ENCODE peak calls at places on chromosomes 7 and 10, in four cellular contexts. W, H, X and N are unnamed samples.

GRCh38 chr7:112350596-112350995 is 99.7 kb upstream of the IFRD1 start:
- DNase-seq in H (no peak), W (no peak), X (no peak), N (no peak)

GRCh38 chr7:2687881-2688318 is at the start of gene AMZ1:
- DNase-seq in W (peak), X (peak), H (no peak), N (no peak)

GRCh38 chr7:47337531-47337930 is 244.4 kb downstream of the TNS3 start:
- DNase-seq in X (peak), W (peak), H (no peak), N (no peak)

GRCh38 chr10:35270100-35270499 is 66.2 kb upstream of the CCNY start:
- DNase-seq in W (peak), H (no peak), X (no peak), N (no peak)

GRCh38 chr10:118725784-118726507 is 28.8 kb downstream of the CACUL1 start:
- DNase-seq in H (no peak), W (peak), X (peak), N (peak)

GRCh38 chr10:34018129-34018528 is 683.7 kb upstream of the NRP1 start:
- DNase-seq in X (peak), H (no peak), W (peak), N (no peak)

GRCh38 chr10:96740579-96741281 is 20.4 kb upstream of the PIK3AP1 start:
- DNase-seq in H (no peak), W (no peak), X (no peak), N (no peak)

GRCh38 chr10:107614939-107615665 is 450.6 kb upstream of the SORCS1 start:
- DNase-seq in W (peak), X (no peak), H (no peak), N (peak)

GRCh38 chr7:82419200-82419599 is 24.4 kb downstream of the CACNA2D1 start:
- DNase-seq in W (no peak), H (no peak), X (no peak), N (no peak)

GRCh38 chr7:127383123-127383835 is 9.2 kb downstream of the ZNF800 start:
- DNase-seq in H (peak), X (peak), W (peak), N (no peak)

GRCh38 chr10:89702121-89702480 is 711 bp downstream of the KIF20B start:
- DNase-seq in W (peak), H (no peak), X (peak), N (peak)

GRCh38 chr7:141362580-141363435 is 188.4 kb upstream of the AGK start:
- DNase-seq in H (peak), X (no peak), W (peak), N (no peak)

GRCh38 chr10:44935201-44935960 is 24.2 kb upstream of the RASSF4 start:
- DNase-seq in X (no peak), H (no peak), W (peak), N (no peak)

GRCh38 chr7:47149208-47149864 is 432.6 kb downstream of the TNS3 start:
- DNase-seq in W (no peak), X (no peak), H (no peak), N (no peak)

GRCh38 chr10:5549462-5550249 is 24.9 kb downstream of the CALML3 start:
- DNase-seq in X (peak), W (no peak), H (no peak), N (no peak)

GRCh38 chr10:132516771-132517725 is 20.5 kb upstream of the INPP5A start:
- DNase-seq in X (peak), H (peak), W (peak), N (no peak)

GRCh38 chr7:150735596-150736358 is 1.4 kb upstream of the GIMAP5 start:
- DNase-seq in H (peak), W (no peak), X (peak), N (no peak)

GRCh38 chr7:37833107-37833817 is 15.1 kb upstream of the NME8 start:
- DNase-seq in X (peak), H (peak), W (peak), N (peak)

GRCh38 chr10:76302936-76303656 is 871.7 kb downstream of the LRMDA start:
- DNase-seq in H (no peak), W (no peak), X (peak), N (no peak)

GRCh38 chr7:39659356-39660013 is 36.1 kb downstream of the RALA start:
- DNase-seq in X (no peak), W (peak), H (no peak), N (no peak)

GRCh38 chr10:33942508-33942907 is 608.0 kb upstream of the NRP1 start:
- DNase-seq in H (no peak), X (no peak), W (no peak), N (no peak)

GRCh38 chr10:68735119-68735518 is 14.1 kb downstream of the CCAR1 start:
- DNase-seq in H (no peak), W (no peak), X (no peak), N (peak)

GRCh38 chr7:8065356-8065813 is 96.8 kb downstream of the GLCCI1 start:
- DNase-seq in W (peak), H (no peak), X (no peak), N (no peak)

GRCh38 chr10:113550365-113550764 is 2.5 kb upstream of the HABP2 start:
- DNase-seq in X (peak), W (no peak), H (no peak), N (peak)